ENCODE peak calls at places on chromosomes 1 and 21, in four cellular contexts. S is body of pancreas, R is A549, C is NB4. I is an unnamed sample.

GRCh38 chr1:216566809-216567208 is 143.6 kb upstream of the USH2A start:
- DNase-seq in R (no peak), C (peak), S (no peak), I (no peak)

GRCh38 chr1:16172964-16173446 is 17.1 kb upstream of the EPHA2 start:
- DNase-seq in C (peak), S (no peak), R (no peak), I (no peak)

GRCh38 chr21:17352937-17353655 is 159.7 kb upstream of the CXADR start:
- DNase-seq in R (no peak), S (no peak), C (no peak), I (no peak)

GRCh38 chr1:89966666-89967065 is 28.2 kb upstream of the ZNF326 start:
- DNase-seq in C (no peak), S (no peak), R (no peak), I (no peak)

GRCh38 chr21:46550511-46550941 is 54.4 kb downstream of the S100B start:
- DNase-seq in S (no peak), C (no peak), R (no peak), I (no peak)

GRCh38 chr1:184555665-184556641 is 169.1 kb downstream of the C1orf21 start:
- DNase-seq in C (no peak), R (no peak), S (no peak), I (peak)

GRCh38 chr1:246008256-246008901 is 498.7 kb downstream of the SMYD3 start:
- DNase-seq in S (no peak), R (no peak), C (no peak), I (no peak)

GRCh38 chr1:220803401-220804201 is 16.9 kb downstream of the MTARC1 start:
- DNase-seq in C (peak), S (no peak), R (peak), I (peak)

GRCh38 chr1:16324456-16324890 is 27.8 kb downstream of the FBXO42 start:
- DNase-seq in R (no peak), S (peak), C (no peak), I (peak)

GRCh38 chr1:90973897-90974798 is 47.7 kb downstream of the ZNF644 start:
- DNase-seq in S (no peak), C (peak), R (no peak), I (peak)

GRCh38 chr1:48405400-48405799 is 66.6 kb downstream of the SPATA6 start:
- DNase-seq in C (no peak), S (no peak), R (no peak), I (no peak)

GRCh38 chr1:180254854-180255253 is 24.8 kb downstream of the LHX4 start:
- DNase-seq in R (no peak), S (no peak), C (no peak), I (no peak)

GRCh38 chr1:44653107-44653964 is 20.9 kb downstream of the TMEM53 start:
- DNase-seq in C (no peak), R (no peak), S (no peak), I (no peak)

GRCh38 chr1:58979677-58980076 is 195.8 kb upstream of the JUN start:
- DNase-seq in C (no peak), R (no peak), S (no peak), I (no peak)

GRCh38 chr1:6134206-6134605 is 45.9 kb downstream of the CHD5 start:
- DNase-seq in R (no peak), S (no peak), C (no peak), I (no peak)

GRCh38 chr1:198929111-198929604 is 290.3 kb downstream of the PTPRC start:
- DNase-seq in C (no peak), R (no peak), S (no peak), I (no peak)

GRCh38 chr1:175604598-175604997 is 138.8 kb downstream of the TNR start:
- DNase-seq in C (no peak), S (no peak), R (no peak), I (no peak)

GRCh38 chr1:106836708-106837107 is 219.8 kb upstream of the PRMT6 start:
- DNase-seq in C (no peak), R (no peak), S (no peak), I (no peak)

GRCh38 chr1:38071530-38072266 is 25.1 kb upstream of the POU3F1 start:
- DNase-seq in S (no peak), C (peak), R (peak), I (peak)

GRCh38 chr1:64881281-64881680 is 85.1 kb downstream of the JAK1 start:
- DNase-seq in S (no peak), R (no peak), C (no peak), I (peak)

GRCh38 chr21:36804867-36805611 is 106.1 kb downstream of the SIM2 start:
- DNase-seq in R (no peak), C (no peak), S (no peak), I (no peak)

DNA sequence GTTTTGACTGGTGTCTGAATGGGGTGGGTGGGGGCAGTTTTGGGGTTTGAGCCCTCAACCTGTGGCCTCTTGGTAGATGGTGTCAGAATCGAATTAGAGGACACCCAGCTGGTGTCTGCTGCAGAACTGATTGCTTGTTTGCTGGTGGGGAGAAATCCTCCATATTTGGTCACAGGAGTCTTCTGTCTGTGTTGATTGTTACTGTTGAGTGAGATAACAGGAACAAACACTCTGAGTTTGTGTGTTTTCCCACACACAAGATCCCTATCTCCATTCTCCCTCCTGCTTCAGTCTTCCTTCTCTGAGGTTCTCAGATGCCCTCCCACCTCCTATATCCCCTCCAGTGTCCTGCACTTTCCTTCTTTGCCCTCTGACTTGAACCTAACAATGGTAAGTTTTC is 19.1 kb upstream of the CGN start:
- DNase-seq in R (no peak), C (no peak), S (no peak), I (no peak)
- TF ChIP-seq POLR2A in R (no peak), C (no peak), S (no peak), I (no peak)

DNA sequence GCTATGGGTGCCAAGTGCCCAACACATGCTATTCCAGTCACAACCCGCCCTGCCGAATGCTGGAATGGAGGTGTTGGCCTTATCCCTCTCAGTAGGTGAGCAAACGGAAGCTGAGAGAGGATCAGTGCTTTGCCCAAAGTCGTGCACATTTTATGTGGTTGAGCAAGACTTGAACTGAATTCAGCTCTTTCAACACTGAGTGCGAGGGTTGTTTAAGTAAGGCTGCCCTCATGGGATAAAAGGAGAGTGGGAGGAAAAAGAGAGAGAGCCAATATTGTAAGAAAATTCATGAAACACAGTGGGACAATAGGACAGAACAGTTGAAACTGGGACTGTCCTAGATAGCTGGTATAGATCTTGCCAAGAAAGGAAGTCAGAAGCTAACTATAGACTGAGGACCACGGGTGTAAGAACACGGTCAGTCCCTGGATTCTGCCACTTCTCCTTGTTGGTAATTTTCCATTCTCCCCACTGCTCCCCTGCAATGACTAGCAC is 13.6 kb upstream of the CHI3L1 start:
- DNase-seq in S (no peak), C (peak), R (no peak), I (no peak)
- TF ChIP-seq POLR2A in S (no peak), C (no peak), R (no peak), I (no peak)

GRCh38 chr1:47215713-47216112 is 16.3 kb downstream of the TAL1 start:
- DNase-seq in R (no peak), C (no peak), S (no peak), I (no peak)

GRCh38 chr1:47213230-47213676 is 18.8 kb downstream of the TAL1 start:
- DNase-seq in S (no peak), R (no peak), C (no peak), I (no peak)

GRCh38 chr1:47212636-47213229 is 19.3 kb downstream of the TAL1 start:
- DNase-seq in S (no peak), C (no peak), R (no peak), I (no peak)

GRCh38 chr1:47216278-47217059 is 15.6 kb downstream of the TAL1 start:
- DNase-seq in S (no peak), C (no peak), R (no peak), I (no peak)

DNA sequence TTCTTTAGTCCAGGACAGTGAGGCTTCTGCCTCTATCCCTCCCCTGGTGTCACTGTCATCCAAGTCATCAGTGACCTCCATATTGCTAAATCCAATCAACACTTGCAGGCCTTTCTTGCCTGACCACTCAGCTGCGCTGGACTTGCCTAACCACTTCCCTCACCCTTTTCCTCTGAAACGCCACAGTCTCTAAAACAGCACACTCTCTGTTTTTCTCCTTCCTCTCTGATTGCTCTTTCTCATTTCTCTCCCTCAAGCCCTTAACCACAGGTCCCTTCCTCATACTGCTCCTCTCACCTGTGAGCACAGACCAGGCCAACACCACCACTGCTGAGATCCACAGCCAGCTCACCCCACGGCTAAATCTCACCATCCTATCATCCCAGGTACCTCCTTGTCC is 17.5 kb downstream of the TAL1 start:
- DNase-seq in C (no peak), S (no peak), R (no peak), I (no peak)
- TF ChIP-seq POLR2A in C (no peak), S (no peak), R (no peak), I (no peak)

DNA sequence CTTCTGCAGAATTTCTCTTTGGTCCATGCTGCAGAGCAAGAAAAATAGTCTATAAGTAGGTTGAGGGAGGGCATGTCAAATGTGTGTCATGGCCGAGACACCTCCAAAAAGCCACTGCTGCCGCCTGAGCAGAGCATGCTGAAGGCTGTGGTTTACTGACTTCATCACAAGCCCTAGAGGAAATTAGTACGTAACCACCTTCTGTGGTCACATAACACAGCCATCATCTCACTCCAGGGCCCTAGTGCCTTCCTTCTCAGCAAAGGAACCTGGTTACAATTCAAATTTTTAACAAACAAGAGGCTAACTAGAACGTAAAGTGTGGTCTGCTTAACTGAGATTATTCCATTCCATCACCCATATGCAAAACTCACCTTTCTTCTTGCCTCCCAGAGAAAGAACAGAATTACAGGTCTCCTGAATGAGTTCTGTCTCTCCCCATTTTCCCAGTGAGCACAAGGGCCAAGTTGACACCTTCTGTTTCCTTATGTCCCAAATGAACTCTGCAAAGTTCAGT is at the start of gene PTPN22:
- DNase-seq in R (no peak), C (peak), S (no peak), I (peak)
- TF ChIP-seq POLR2A in R (no peak), C (peak), S (no peak), I (no peak)

DNA sequence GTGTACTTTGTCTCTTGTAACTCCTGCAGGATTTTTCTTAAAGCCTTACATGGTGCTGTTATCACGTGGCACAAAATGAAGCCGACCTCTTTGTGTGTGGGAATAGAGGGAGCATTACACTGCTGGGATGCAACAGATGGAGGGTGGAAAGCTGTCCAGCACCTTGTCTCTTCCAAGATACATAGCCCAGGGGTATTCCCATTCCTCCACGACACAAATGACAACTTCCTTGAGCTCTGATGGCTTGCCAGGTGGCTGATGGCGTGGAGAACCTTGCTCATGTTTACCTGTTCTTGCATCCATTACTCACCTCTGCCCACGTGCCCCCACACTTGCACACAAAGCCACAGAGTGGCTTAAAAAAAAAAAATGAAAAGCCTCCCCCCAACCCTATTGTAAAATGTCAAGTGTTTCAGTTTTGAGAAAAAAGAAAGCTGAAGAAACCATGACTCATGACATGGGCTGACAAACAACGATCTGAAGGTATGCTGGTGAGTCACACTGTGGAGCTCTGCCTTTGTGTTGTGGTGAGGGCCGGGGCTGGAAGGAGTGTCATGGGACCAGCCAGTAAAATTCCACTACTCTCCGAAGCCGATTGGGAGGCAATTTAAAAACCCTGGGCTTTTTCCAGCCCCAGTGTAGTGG is 32.0 kb upstream of the ATP5PO start:
- DNase-seq in S (peak), R (peak), C (peak), I (peak)
- TF ChIP-seq POLR2A in S (peak), R (no peak), C (no peak), I (no peak)

GRCh38 chr1:234610582-234611152 is 689 bp upstream of the IRF2BP2 start:
- DNase-seq in R (peak), S (peak), C (peak), I (peak)

GRCh38 chr1:234611799-234612351 is 1.9 kb upstream of the IRF2BP2 start:
- DNase-seq in C (peak), S (peak), R (no peak), I (no peak)

GRCh38 chr1:234612352-234613127 is 2.6 kb upstream of the IRF2BP2 start:
- DNase-seq in C (peak), S (peak), R (peak), I (peak)

GRCh38 chr1:234610061-234610581 is at the start of gene IRF2BP2:
- DNase-seq in R (peak), S (peak), C (peak), I (no peak)

GRCh38 chr1:234611153-234611798 is 1.3 kb upstream of the IRF2BP2 start:
- DNase-seq in R (peak), S (no peak), C (peak), I (no peak)
- TF ChIP-seq POLR2A in R (no peak), S (peak), C (no peak), I (peak)

GRCh38 chr1:26288311-26288941 is 8.5 kb downstream of the SH3BGRL3 start:
- DNase-seq in S (no peak), C (peak), R (no peak), I (no peak)

GRCh38 chr1:26285366-26286063 is 5.6 kb downstream of the SH3BGRL3 start:
- DNase-seq in S (no peak), R (peak), C (peak), I (no peak)

GRCh38 chr1:26286064-26286416 is 6.2 kb downstream of the SH3BGRL3 start:
- DNase-seq in R (no peak), S (no peak), C (no peak), I (no peak)

GRCh38 chr1:26289158-26290059 is 9.5 kb downstream of the SH3BGRL3 start:
- DNase-seq in C (peak), R (no peak), S (no peak), I (no peak)

GRCh38 chr1:26287033-26287711 is 7.3 kb downstream of the SH3BGRL3 start:
- DNase-seq in S (no peak), C (peak), R (no peak), I (no peak)
- TF ChIP-seq POLR2A in S (no peak), C (no peak), R (no peak), I (no peak)

GRCh38 chr1:10475510-10475909 is 760 bp downstream of the PEX14 start:
- DNase-seq in R (no peak), C (no peak), S (no peak), I (no peak)
- TF ChIP-seq POLR2A in R (no peak), C (no peak), S (no peak), I (no peak)

GRCh38 chr21:42461881-42462877 is 33.8 kb downstream of the RSPH1 start:
- DNase-seq in S (peak), C (peak), R (no peak), I (no peak)
- TF ChIP-seq POLR2A in S (peak), C (peak), R (no peak), I (no peak)

GRCh38 chr1:147172168-147173016 is at the start of gene PRKAB2:
- DNase-seq in S (peak), C (peak), R (peak), I (peak)
- TF ChIP-seq POLR2A in S (peak), C (peak), R (peak), I (peak)

I was measured in H54.